ENCODE peak calls at places on chromosomes 3 and 15, in five cellular contexts. D is AG20443, T is tibial nerve, O is brain microvascular endothelial cell, I is myocyte. S is an unnamed sample.

GRCh38 chr15:77118787-77119410 is 48.0 kb upstream of the TSPAN3 start:
- DNase-seq in D (peak; percentile 73), T (no peak), O (peak; percentile 70), I (peak; percentile 77), S (peak; percentile 46)

GRCh38 chr15:59570364-59570763 is 41.2 kb upstream of the GCNT3 start:
- DNase-seq in D (no peak), T (no peak), O (no peak), I (no peak), S (no peak)

GRCh38 chr3:128095222-128095703 is 28.3 kb downstream of the RUVBL1 start:
- DNase-seq in D (peak; percentile 93), T (peak; percentile 46), O (peak; percentile 79), I (peak; percentile 93), S (peak; percentile 86)

GRCh38 chr3:167109746-167110145 is 270.4 kb downstream of the ZBBX start:
- DNase-seq in D (no peak), T (no peak), O (no peak), I (no peak), S (no peak)

GRCh38 chr3:24174637-24175036 is 229.6 kb downstream of the NR1D2 start:
- DNase-seq in D (no peak), T (no peak), O (no peak), I (no peak), S (no peak)

GRCh38 chr15:99566157-99566900 is 545 bp downstream of the MEF2A start:
- DNase-seq in D (peak; percentile 55), T (peak; percentile 14), O (no peak), I (peak; percentile 44), S (peak; percentile 31)

GRCh38 chr15:92531406-92531805 is 124.2 kb downstream of the FAM174B start:
- DNase-seq in D (no peak), T (no peak), O (no peak), I (no peak), S (no peak)

GRCh38 chr3:182259579-182259978 is 533.7 kb upstream of the ATP11B start:
- DNase-seq in D (no peak), T (peak; percentile 37), O (no peak), I (peak; percentile 62), S (no peak)

GRCh38 chr3:182469086-182469485 is 324.2 kb upstream of the ATP11B start:
- DNase-seq in D (no peak), T (no peak), O (no peak), I (no peak), S (no peak)

GRCh38 chr3:42276419-42277132 is 10.6 kb upstream of the CCK start:
- DNase-seq in D (no peak), T (no peak), O (no peak), I (no peak), S (no peak)

GRCh38 chr3:62159693-62160092 is 213.7 kb downstream of the FEZF2 start:
- DNase-seq in D (peak; percentile 77), T (peak; percentile 77), O (peak; percentile 89), I (peak; percentile 93), S (peak; percentile 26)

GRCh38 chr3:38617137-38617536 is 32.4 kb downstream of the SCN5A start:
- DNase-seq in D (no peak), T (no peak), O (no peak), I (peak; percentile 13), S (no peak)

GRCh38 chr15:60390931-60391501 is 6.8 kb downstream of the ANXA2 start:
- DNase-seq in D (peak; percentile 74), T (no peak), O (peak; percentile 81), I (peak; percentile 90), S (no peak)

GRCh38 chr15:79874242-79874641 is 22.6 kb downstream of the MTHFS start:
- DNase-seq in D (no peak), T (no peak), O (no peak), I (no peak), S (no peak)

GRCh38 chr15:34984884-34985630 is 3.0 kb downstream of the ZNF770 start:
- DNase-seq in D (no peak), T (no peak), O (no peak), I (peak; percentile 23), S (no peak)

GRCh38 chr3:90052425-90052950 is 945.1 kb downstream of the EPHA3 start:
- DNase-seq in D (no peak), T (no peak), O (peak; percentile 9), I (peak; percentile 87), S (peak; percentile 2)